ENCODE peak calls at places on chromosomes 16 and 17, in four cellular contexts. One of them, this sample, is unnamed.

GRCh38 chr17:50364715-50365114 is 8.3 kb downstream of the MRPL27 start:
- DNase-seq in mucosa of descending colon: no peak
- DNase-seq in uterus: no peak
- DNase-seq in MM.1S: no peak
- DNase-seq in this sample: no peak

GRCh38 chr16:83300326-83300725 is 507.5 kb upstream of the HSBP1 start:
- DNase-seq in mucosa of descending colon: no peak
- DNase-seq in uterus: no peak
- DNase-seq in MM.1S: no peak
- DNase-seq in this sample: no peak

GRCh38 chr17:61818225-61818624 is 45.1 kb downstream of the BRIP1 start:
- DNase-seq in mucosa of descending colon: no peak
- DNase-seq in uterus: no peak
- DNase-seq in MM.1S: no peak
- DNase-seq in this sample: no peak

GRCh38 chr16:22635345-22635744 is 124.7 kb downstream of the NPIPB5 start:
- DNase-seq in mucosa of descending colon: no peak
- DNase-seq in uterus: no peak
- DNase-seq in MM.1S: no peak
- DNase-seq in this sample: no peak

GRCh38 chr17:9935408-9935807 is 30.3 kb upstream of the RCVRN start:
- DNase-seq in mucosa of descending colon: no peak
- DNase-seq in uterus: no peak
- DNase-seq in MM.1S: no peak
- DNase-seq in this sample: no peak

GRCh38 chr16:28880955-28881354 is 2.7 kb downstream of the ATP2A1 start:
- DNase-seq in mucosa of descending colon: no peak
- DNase-seq in uterus: no peak
- DNase-seq in MM.1S: no peak
- DNase-seq in this sample: no peak

GRCh38 chr17:68512967-68513474 is 791 bp downstream of the PRKAR1A start:
- DNase-seq in mucosa of descending colon: no peak
- DNase-seq in uterus: peak; percentile 22
- DNase-seq in MM.1S: peak; percentile 16
- DNase-seq in this sample: no peak

GRCh38 chr16:35102780-35103403 is 1643.5 kb downstream of the TP53TG3F start:
- DNase-seq in mucosa of descending colon: no peak
- DNase-seq in uterus: no peak
- DNase-seq in MM.1S: no peak
- DNase-seq in this sample: no peak

GRCh38 chr16:66928702-66929388 is 3.5 kb upstream of the RRAD start:
- DNase-seq in mucosa of descending colon: no peak
- DNase-seq in uterus: no peak
- DNase-seq in MM.1S: no peak
- DNase-seq in this sample: no peak

GRCh38 chr16:21159281-21159951 is 942 bp downstream of the LDAF1 start:
- DNase-seq in mucosa of descending colon: peak; percentile 69
- DNase-seq in uterus: peak; percentile 31
- DNase-seq in MM.1S: no peak
- DNase-seq in this sample: no peak

GRCh38 chr16:74871608-74872007 is 97.0 kb upstream of the FA2H start:
- DNase-seq in mucosa of descending colon: no peak
- DNase-seq in uterus: no peak
- DNase-seq in MM.1S: no peak
- DNase-seq in this sample: no peak

GRCh38 chr16:2519711-2520080 is 475 bp upstream of the AMDHD2 start:
- DNase-seq in mucosa of descending colon: no peak
- DNase-seq in uterus: no peak
- DNase-seq in MM.1S: no peak
- DNase-seq in this sample: no peak

GRCh38 chr17:49197346-49197998 is 12.9 kb downstream of the GNGT2 start:
- DNase-seq in mucosa of descending colon: no peak
- DNase-seq in uterus: no peak
- DNase-seq in MM.1S: no peak
- DNase-seq in this sample: no peak

GRCh38 chr17:50638851-50639767 is 4.4 kb downstream of the ABCC3 start:
- DNase-seq in mucosa of descending colon: peak; percentile 92
- DNase-seq in uterus: peak; percentile 84
- DNase-seq in MM.1S: no peak
- DNase-seq in this sample: no peak

GRCh38 chr17:62868008-62868407 is 59.9 kb upstream of the MARCHF10 start:
- DNase-seq in mucosa of descending colon: no peak
- DNase-seq in uterus: no peak
- DNase-seq in MM.1S: no peak
- DNase-seq in this sample: no peak

GRCh38 chr17:21380659-21381058 is 4.5 kb downstream of the KCNJ12 start:
- DNase-seq in mucosa of descending colon: no peak
- DNase-seq in uterus: no peak
- DNase-seq in MM.1S: no peak
- DNase-seq in this sample: no peak

GRCh38 chr17:15971108-15971507 is 26.2 kb downstream of the ADORA2B start:
- DNase-seq in mucosa of descending colon: no peak
- DNase-seq in uterus: no peak
- DNase-seq in MM.1S: no peak
- DNase-seq in this sample: no peak

GRCh38 chr17:75067856-75068255 is 19.9 kb upstream of the SLC16A5 start:
- DNase-seq in mucosa of descending colon: no peak
- DNase-seq in uterus: no peak
- DNase-seq in MM.1S: peak; percentile 74
- DNase-seq in this sample: no peak

GRCh38 chr17:80213651-80213975 is 6.5 kb downstream of the SGSH start:
- DNase-seq in mucosa of descending colon: no peak
- DNase-seq in uterus: no peak
- DNase-seq in MM.1S: no peak
- DNase-seq in this sample: no peak

GRCh38 chr17:45792995-45793755 is 9.1 kb downstream of the CRHR1 start:
- DNase-seq in mucosa of descending colon: no peak
- DNase-seq in uterus: no peak
- DNase-seq in MM.1S: no peak
- DNase-seq in this sample: no peak

GRCh38 chr16:11180489-11180888 is 75.5 kb downstream of the SOCS1 start:
- DNase-seq in mucosa of descending colon: no peak
- DNase-seq in uterus: no peak
- DNase-seq in MM.1S: no peak
- DNase-seq in this sample: no peak

GRCh38 chr16:31177136-31177535 is 2.8 kb upstream of the FUS start:
- DNase-seq in mucosa of descending colon: no peak
- DNase-seq in uterus: no peak
- DNase-seq in MM.1S: no peak
- DNase-seq in this sample: peak; percentile 34

GRCh38 chr17:9232591-9233270 is 211.4 kb downstream of the NTN1 start:
- DNase-seq in mucosa of descending colon: peak; percentile 48
- DNase-seq in uterus: peak; percentile 86
- DNase-seq in MM.1S: no peak
- DNase-seq in this sample: no peak

GRCh38 chr17:38457577-38458371 is 29.5 kb downstream of the ARHGAP23 start:
- DNase-seq in mucosa of descending colon: no peak
- DNase-seq in uterus: no peak
- DNase-seq in MM.1S: no peak
- DNase-seq in this sample: no peak

GRCh38 chr17:38455288-38455915 is 27.1 kb downstream of the ARHGAP23 start:
- DNase-seq in mucosa of descending colon: no peak
- DNase-seq in uterus: no peak
- DNase-seq in MM.1S: no peak
- DNase-seq in this sample: no peak

GRCh38 chr17:38454528-38454927 is 26.3 kb downstream of the ARHGAP23 start:
- DNase-seq in mucosa of descending colon: peak; percentile 70
- DNase-seq in uterus: peak; percentile 80
- DNase-seq in MM.1S: no peak
- DNase-seq in this sample: no peak

GRCh38 chr17:38453951-38454421 is 25.7 kb downstream of the ARHGAP23 start:
- DNase-seq in mucosa of descending colon: no peak
- DNase-seq in uterus: peak; percentile 52
- DNase-seq in MM.1S: no peak
- DNase-seq in this sample: no peak

DNA sequence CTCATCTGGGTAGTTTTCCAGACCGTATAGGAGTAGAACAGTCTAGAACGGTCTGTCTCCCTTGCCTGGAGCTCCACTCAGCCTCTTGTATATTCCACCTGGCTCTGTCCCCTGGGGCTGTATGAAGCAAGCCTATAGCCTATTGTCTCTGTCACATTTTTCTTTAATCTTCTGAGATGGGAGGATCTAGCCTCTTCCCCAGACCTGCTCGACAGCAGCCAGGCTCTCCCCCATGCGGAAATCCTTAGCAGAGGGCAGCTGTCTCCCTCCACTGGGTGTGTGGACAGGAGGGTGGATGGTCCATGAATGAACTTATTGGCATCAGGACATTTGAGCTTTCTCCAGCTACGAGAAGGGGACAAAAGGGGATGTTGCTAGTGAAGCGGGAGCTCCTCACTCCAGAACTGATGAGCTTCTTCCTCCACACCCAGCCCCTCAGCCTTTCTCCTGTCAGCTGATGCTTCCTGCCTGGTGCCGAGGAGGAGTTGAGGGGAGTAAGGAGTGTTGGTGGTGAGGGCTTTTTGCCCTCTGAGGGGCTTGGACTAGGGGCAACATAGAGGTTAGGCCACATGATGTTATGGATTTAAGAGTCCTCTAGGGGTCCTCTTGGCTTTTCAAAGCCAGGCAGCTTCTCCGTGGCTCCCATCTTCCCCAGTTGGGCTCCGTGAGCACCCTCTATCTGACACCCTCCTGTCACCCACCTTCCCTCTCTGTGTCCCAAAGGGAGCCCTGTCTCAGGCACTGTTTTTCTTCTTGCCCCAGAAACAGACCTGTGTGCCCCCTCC is 28.0 kb downstream of the ARHGAP23 start:
- DNase-seq in mucosa of descending colon: no peak
- DNase-seq in uterus: no peak
- DNase-seq in MM.1S: no peak
- DNase-seq in this sample: no peak
- TF ChIP-seq CTCF in mucosa of descending colon: no peak
- TF ChIP-seq CTCF in uterus: peak; percentile 7
- TF ChIP-seq CTCF in MM.1S: no peak
- TF ChIP-seq CTCF in this sample: no peak

DNA sequence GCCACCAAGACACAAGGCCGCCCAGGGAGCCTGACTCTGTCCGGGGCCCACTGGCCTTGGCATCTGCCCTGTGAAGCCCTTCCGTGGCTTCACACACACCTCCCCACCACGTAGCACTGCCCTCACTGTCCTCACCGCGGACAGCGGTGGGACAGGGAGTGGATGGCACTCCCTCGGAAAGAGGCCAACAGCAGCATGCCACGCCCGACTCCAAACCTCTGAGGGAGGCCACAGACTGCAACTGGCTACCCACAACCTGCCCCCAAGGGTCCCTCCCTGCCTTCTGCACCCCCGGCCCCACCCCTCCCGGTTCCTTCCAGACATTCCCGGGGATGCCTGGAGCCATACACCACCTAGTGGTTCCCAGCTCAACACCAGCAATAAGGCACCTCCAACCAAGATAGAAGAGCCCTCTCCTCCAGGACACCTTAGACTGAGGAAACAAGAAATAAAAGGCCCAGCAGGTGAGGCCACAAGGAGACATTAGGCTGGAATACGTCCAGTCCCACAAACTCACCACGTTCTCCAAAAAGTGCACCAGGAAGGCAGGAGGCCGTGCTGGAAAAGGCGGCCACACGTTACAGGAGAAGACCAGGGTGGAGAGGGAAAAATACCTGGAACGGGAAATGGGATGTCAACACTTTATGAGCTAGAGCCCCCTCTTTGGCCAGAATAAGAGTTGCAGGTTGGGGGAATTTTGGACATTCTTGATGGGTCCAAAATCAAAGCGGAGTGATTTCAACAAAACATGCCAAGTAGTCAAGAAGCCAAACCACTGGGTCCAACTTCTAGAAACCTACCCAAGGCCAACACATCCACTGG is 310.0 kb downstream of the SOX9 start:
- DNase-seq in mucosa of descending colon: peak; percentile 77
- DNase-seq in uterus: no peak
- DNase-seq in MM.1S: no peak
- DNase-seq in this sample: no peak
- TF ChIP-seq CTCF in mucosa of descending colon: peak; percentile 6
- TF ChIP-seq CTCF in uterus: no peak
- TF ChIP-seq CTCF in MM.1S: no peak
- TF ChIP-seq CTCF in this sample: no peak

GRCh38 chr16:15466131-15466530 is 31.7 kb downstream of the BMERB1 start:
- DNase-seq in mucosa of descending colon: no peak
- DNase-seq in uterus: no peak
- DNase-seq in MM.1S: no peak
- DNase-seq in this sample: no peak

GRCh38 chr16:15464401-15465186 is 30.2 kb downstream of the BMERB1 start:
- DNase-seq in mucosa of descending colon: no peak
- DNase-seq in uterus: no peak
- DNase-seq in MM.1S: no peak
- DNase-seq in this sample: no peak

GRCh38 chr16:15461376-15461775 is 27.0 kb downstream of the BMERB1 start:
- DNase-seq in mucosa of descending colon: no peak
- DNase-seq in uterus: no peak
- DNase-seq in MM.1S: no peak
- DNase-seq in this sample: no peak

GRCh38 chr16:15466886-15467781 is 32.7 kb downstream of the BMERB1 start:
- DNase-seq in mucosa of descending colon: no peak
- DNase-seq in uterus: no peak
- DNase-seq in MM.1S: peak; percentile 26
- DNase-seq in this sample: no peak
- TF ChIP-seq CTCF in mucosa of descending colon: no peak
- TF ChIP-seq CTCF in uterus: peak; percentile 21
- TF ChIP-seq CTCF in MM.1S: peak; percentile 46
- TF ChIP-seq CTCF in this sample: no peak

GRCh38 chr16:50747206-50747956 is 5.5 kb downstream of the CYLD start:
- DNase-seq in mucosa of descending colon: no peak
- DNase-seq in uterus: no peak
- DNase-seq in MM.1S: peak; percentile 53
- DNase-seq in this sample: no peak
- TF ChIP-seq CTCF in mucosa of descending colon: no peak
- TF ChIP-seq CTCF in uterus: peak; percentile 14
- TF ChIP-seq CTCF in MM.1S: peak; percentile 62
- TF ChIP-seq CTCF in this sample: peak; percentile 72

DNA sequence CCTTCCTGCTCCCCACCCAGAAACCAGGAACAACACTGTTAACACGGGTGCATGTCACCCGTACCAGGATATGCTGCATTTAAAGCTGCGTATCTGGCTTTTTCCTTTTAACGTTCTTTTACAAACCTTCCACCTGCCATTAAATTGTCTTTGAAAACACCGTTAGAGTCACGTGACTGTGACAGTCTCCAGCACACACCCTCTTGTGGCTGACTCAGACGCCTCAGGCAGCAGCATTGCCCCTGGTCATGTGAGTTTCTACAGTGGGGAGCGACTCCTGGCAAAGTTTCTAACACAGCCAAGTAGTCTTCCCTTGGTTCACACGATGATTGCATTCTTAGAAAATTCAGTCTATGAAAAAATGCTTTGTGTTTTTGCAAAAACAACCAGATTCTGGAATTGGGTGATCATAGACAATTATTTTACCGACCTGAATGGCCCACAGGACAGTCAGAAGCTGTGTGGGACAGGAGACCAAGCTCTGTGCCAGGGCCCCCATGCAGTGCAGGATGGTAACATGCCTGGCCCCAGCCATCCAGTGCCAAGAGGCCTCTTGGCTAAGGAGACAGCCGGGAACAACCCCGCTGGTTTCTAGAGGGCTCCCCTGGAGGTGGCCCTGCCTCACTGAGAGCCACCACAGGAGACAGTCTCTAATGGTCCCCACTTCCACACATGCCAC is 199.1 kb downstream of the KATNIP start:
- DNase-seq in mucosa of descending colon: peak; percentile 69
- DNase-seq in uterus: peak; percentile 30
- DNase-seq in MM.1S: peak; percentile 32
- DNase-seq in this sample: peak; percentile 38
- TF ChIP-seq CTCF in mucosa of descending colon: peak; percentile 17
- TF ChIP-seq CTCF in uterus: peak; percentile 26
- TF ChIP-seq CTCF in MM.1S: peak; percentile 33
- TF ChIP-seq CTCF in this sample: peak; percentile 25